ENCODE peak calls at places on chromosomes 1 and 21, in seven cellular contexts. K is neural crest cell, E is memory B cell, B is fibroblast of mammary gland, J is LNCaP clone FGC, R is HAP-1, Z is endothelial cell of umbilical vein. D is an unnamed sample.

GRCh38 chr1:64878931-64879710 is 87.2 kb downstream of the JAK1 start:
- DNase-seq in Z (peak), R (no peak), J (no peak), E (no peak), B (no peak), K (no peak), D (no peak)

GRCh38 chr1:203028784-203029553 is 2.7 kb downstream of the PPFIA4 start:
- DNase-seq in Z (no peak), E (no peak), R (no peak), B (no peak), J (no peak), K (no peak), D (no peak)

GRCh38 chr1:52741259-52741658 is 15.0 kb downstream of the ZYG11B start:
- DNase-seq in B (no peak), J (no peak), R (no peak), Z (no peak), E (no peak), K (no peak), D (no peak)

GRCh38 chr21:17900281-17900989 is 81.3 kb upstream of the C21orf91 start:
- DNase-seq in R (peak), B (no peak), Z (no peak), J (no peak), E (no peak), K (no peak), D (no peak)

GRCh38 chr1:214280386-214281029 is 451 bp upstream of the SMYD2 start:
- DNase-seq in E (peak), B (peak), K (peak), J (no peak), Z (peak), R (peak), D (no peak)

GRCh38 chr1:228076796-228077430 is 5.6 kb upstream of the ARF1 start:
- DNase-seq in B (no peak), R (no peak), Z (no peak), E (no peak), K (no peak), J (no peak), D (no peak)

GRCh38 chr21:43337901-43338655 is 88.9 kb downstream of the SIK1 start:
- DNase-seq in E (no peak), B (no peak), J (no peak), Z (no peak), R (no peak), K (no peak), D (no peak)

GRCh38 chr1:72241397-72241796 is 40.9 kb downstream of the NEGR1 start:
- DNase-seq in K (no peak), B (peak), Z (no peak), R (no peak), J (no peak), E (no peak), D (no peak)

GRCh38 chr1:68384872-68385390 is 64.8 kb downstream of the RPE65 start:
- DNase-seq in B (peak), K (no peak), E (no peak), J (no peak), R (no peak), Z (no peak), D (no peak)

GRCh38 chr1:175434268-175434860 is 241.8 kb upstream of the KIAA0040 start:
- DNase-seq in R (peak), J (no peak), E (no peak), B (no peak), Z (no peak), K (no peak), D (no peak)

GRCh38 chr1:6262570-6263420 is 1.9 kb upstream of the GPR153 start:
- DNase-seq in B (peak), Z (no peak), R (no peak), E (no peak), K (no peak), J (no peak), D (no peak)

GRCh38 chr1:226424228-226425003 is 16.5 kb upstream of the PARP1 start:
- DNase-seq in B (peak), Z (peak), R (no peak), E (no peak), K (no peak), J (no peak), D (no peak)

GRCh38 chr1:37685722-37686121 is 6.6 kb upstream of the CDCA8 start:
- DNase-seq in E (no peak), B (no peak), J (no peak), Z (no peak), R (no peak), K (no peak), D (no peak)

GRCh38 chr1:159141584-159142518 is 29.6 kb upstream of the CADM3 start:
- DNase-seq in B (peak), K (no peak), J (no peak), R (peak), E (no peak), Z (peak), D (no peak)

GRCh38 chr1:204366759-204367158 is 7.0 kb upstream of the PLEKHA6 start:
- DNase-seq in E (no peak), Z (no peak), R (peak), K (no peak), B (no peak), J (no peak), D (no peak)

GRCh38 chr1:14217384-14217783 is 381.1 kb upstream of the KAZN start:
- DNase-seq in Z (no peak), R (no peak), B (peak), K (no peak), E (no peak), J (no peak), D (no peak)

GRCh38 chr1:231023150-231023549 is 16.9 kb downstream of the FAM89A start:
- DNase-seq in Z (no peak), J (no peak), B (no peak), R (no peak), E (no peak), K (no peak), D (no peak)

GRCh38 chr1:205107327-205107726 is 14.5 kb downstream of the RBBP5 start:
- DNase-seq in Z (no peak), J (no peak), K (no peak), E (no peak), B (no peak), R (no peak), D (no peak)

GRCh38 chr21:40191616-40192015 is 324.4 kb downstream of the PCP4 start:
- DNase-seq in J (no peak), B (no peak), R (no peak), E (no peak), Z (no peak), K (no peak), D (no peak)

GRCh38 chr1:43493661-43494450 is 36.8 kb upstream of the PTPRF start:
- DNase-seq in R (no peak), B (peak), J (no peak), K (no peak), E (no peak), Z (no peak), D (no peak)

GRCh38 chr1:92587445-92587844 is 100.7 kb upstream of the GFI1 start:
- DNase-seq in K (no peak), B (no peak), J (no peak), R (no peak), Z (no peak), E (no peak), D (no peak)

GRCh38 chr1:91697322-91698260 is 188.4 kb downstream of the TGFBR3 start:
- DNase-seq in Z (no peak), E (no peak), K (no peak), R (no peak), J (no peak), B (peak), D (no peak)

D was measured in naive B cell.